ENCODE peak calls at places on chromosomes 2 and 18, in six cellular contexts. R is type B pancreatic cell, D is K562, E is sigmoid colon, V is ovary, K is body of pancreas. P is an unnamed sample.

GRCh38 chr2:64945973-64946736 is 43.0 kb upstream of the SLC1A4 start:
- DNase-seq in R (no peak), V (no peak), D (no peak), K (no peak), E (no peak), P (peak)

GRCh38 chr2:105873721-105874120 is 129.0 kb downstream of the NCK2 start:
- DNase-seq in E (no peak), D (peak), V (no peak), K (no peak), R (no peak), P (no peak)

GRCh38 chr2:228938629-228939028 is 332.5 kb downstream of the PID1 start:
- DNase-seq in E (no peak), D (no peak), R (no peak), K (no peak), V (no peak), P (peak)

GRCh38 chr2:145984541-145984940 is 1464.6 kb upstream of the ZEB2 start:
- DNase-seq in K (no peak), V (no peak), E (no peak), R (no peak), D (no peak), P (no peak)

GRCh38 chr2:45083175-45083574 is 73.9 kb upstream of the SIX2 start:
- DNase-seq in R (no peak), D (no peak), K (no peak), V (no peak), E (no peak), P (no peak)

GRCh38 chr2:207482630-207483029 is 47.1 kb upstream of the CREB1 start:
- DNase-seq in E (no peak), K (no peak), R (no peak), V (no peak), D (no peak), P (no peak)

GRCh38 chr2:98468621-98469236 is 24.1 kb downstream of the INPP4A start:
- DNase-seq in D (no peak), K (no peak), V (no peak), E (peak), R (no peak), P (no peak)

GRCh38 chr2:213544940-213545339 is 260.7 kb downstream of the SPAG16 start:
- DNase-seq in V (no peak), E (no peak), D (no peak), K (no peak), R (no peak), P (no peak)

GRCh38 chr2:41294331-41294730 is 753.5 kb upstream of the PKDCC start:
- DNase-seq in K (no peak), V (no peak), D (no peak), R (no peak), E (no peak), P (no peak)

GRCh38 chr2:176003958-176004357 is 1.9 kb upstream of the LNPK start:
- DNase-seq in E (no peak), K (no peak), D (no peak), R (no peak), V (no peak), P (no peak)

GRCh38 chr2:144516981-144517824 is 2.7 kb downstream of the ZEB2 start:
- DNase-seq in V (peak), D (peak), K (peak), R (no peak), E (peak), P (peak)

GRCh38 chr2:24881623-24882022 is 38.4 kb downstream of the ADCY3 start:
- DNase-seq in R (no peak), V (no peak), E (no peak), K (no peak), D (peak), P (no peak)

GRCh38 chr2:186098821-186099220 is 360.2 kb downstream of the FSIP2 start:
- DNase-seq in D (no peak), K (no peak), V (no peak), E (no peak), R (no peak), P (no peak)

GRCh38 chr2:170073288-170073687 is 104.7 kb upstream of the MYO3B start:
- DNase-seq in R (no peak), K (peak), D (no peak), V (peak), E (peak), P (no peak)

GRCh38 chr2:95289251-95289650 is 7.9 kb upstream of the KCNIP3 start:
- DNase-seq in R (no peak), V (no peak), E (no peak), K (no peak), D (no peak), P (no peak)

GRCh38 chr2:109162999-109163398 is 34.0 kb downstream of the SH3RF3 start:
- DNase-seq in V (no peak), K (no peak), E (no peak), D (no peak), R (no peak), P (no peak)

GRCh38 chr2:101162561-101163330 is 11.6 kb upstream of the TBC1D8 start:
- DNase-seq in D (no peak), V (no peak), K (no peak), R (no peak), E (no peak), P (no peak)

GRCh38 chr2:72015281-72015680 is 132.4 kb downstream of the CYP26B1 start:
- DNase-seq in R (no peak), V (no peak), E (no peak), D (no peak), K (no peak), P (no peak)

GRCh38 chr2:182616471-182617393 is 99.3 kb upstream of the DNAJC10 start:
- DNase-seq in V (no peak), E (no peak), D (no peak), K (no peak), R (no peak), P (peak)

GRCh38 chr18:8525692-8526091 is 83.5 kb upstream of the RAB12 start:
- DNase-seq in R (no peak), V (no peak), E (peak), D (no peak), K (no peak), P (no peak)

GRCh38 chr18:8522756-8523155 is 86.5 kb upstream of the RAB12 start:
- DNase-seq in K (no peak), D (no peak), R (no peak), V (no peak), E (no peak), P (no peak)

GRCh38 chr18:8529609-8530008 is 79.6 kb upstream of the RAB12 start:
- DNase-seq in R (no peak), V (no peak), D (no peak), E (no peak), K (no peak), P (no peak)

GRCh38 chr18:8526316-8526715 is 82.9 kb upstream of the RAB12 start:
- DNase-seq in D (no peak), V (no peak), K (no peak), R (no peak), E (peak), P (no peak)
- TF ChIP-seq CTCF in D (no peak), V (no peak), K (no peak), R (no peak), E (no peak), P (no peak)

GRCh38 chr2:42903821-42904575 is 111.6 kb upstream of the HAAO start:
- DNase-seq in V (no peak), R (no peak), D (no peak), E (no peak), K (no peak), P (no peak)

GRCh38 chr2:42904576-42904876 is 112.1 kb upstream of the HAAO start:
- DNase-seq in E (no peak), V (no peak), R (no peak), D (no peak), K (no peak), P (no peak)

GRCh38 chr2:42906115-42906556 is 113.8 kb upstream of the HAAO start:
- DNase-seq in V (no peak), D (no peak), K (no peak), R (no peak), E (peak), P (no peak)

GRCh38 chr2:42906557-42907380 is 114.4 kb upstream of the HAAO start:
- DNase-seq in V (peak), R (no peak), D (peak), E (peak), K (no peak), P (no peak)

GRCh38 chr2:42905341-42906114 is 113.1 kb upstream of the HAAO start:
- DNase-seq in K (no peak), V (no peak), E (peak), R (no peak), D (no peak), P (no peak)
- TF ChIP-seq CTCF in K (no peak), V (peak), E (peak), R (no peak), D (peak), P (peak)

DNA sequence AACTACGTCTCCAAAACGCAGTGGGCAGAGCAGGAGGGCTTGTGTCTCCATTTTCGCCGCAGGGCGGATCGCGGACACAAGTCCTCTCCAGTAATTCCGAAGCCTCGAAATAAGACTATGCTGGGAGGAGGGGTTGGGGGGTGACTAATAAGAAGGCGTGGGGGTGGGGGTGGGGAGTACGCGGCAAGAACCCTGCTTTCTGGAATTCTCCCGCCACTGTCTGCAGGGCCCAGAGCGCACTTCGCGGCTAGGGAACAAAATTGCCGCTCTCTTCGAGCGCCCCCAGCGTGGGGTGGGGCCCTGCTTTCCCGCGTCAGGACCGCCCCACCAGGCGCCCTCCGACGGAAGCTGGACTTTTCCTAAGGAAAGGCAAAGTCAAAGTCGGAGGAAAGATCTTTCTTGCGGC is 12.0 kb downstream of the NR4A2 start:
- DNase-seq in K (peak), V (peak), R (no peak), D (no peak), E (peak), P (no peak)
- TF ChIP-seq CTCF in K (no peak), V (no peak), R (peak), D (peak), E (no peak), P (no peak)

GRCh38 chr18:36412778-36413177 is 115.3 kb downstream of the FHOD3 start:
- DNase-seq in E (no peak), R (no peak), K (peak), V (no peak), D (no peak), P (no peak)
- TF ChIP-seq CTCF in E (no peak), R (peak), K (no peak), V (no peak), D (peak), P (peak)

GRCh38 chr2:11417946-11418585 is 47.9 kb downstream of the E2F6 start:
- DNase-seq in R (no peak), V (no peak), D (peak), K (no peak), E (no peak), P (peak)
- TF ChIP-seq CTCF in R (peak), V (no peak), D (peak), K (peak), E (no peak), P (peak)

GRCh38 chr18:34886162-34886561 is 155.1 kb upstream of the MAPRE2 start:
- DNase-seq in E (no peak), D (no peak), R (no peak), V (no peak), K (no peak), P (no peak)

GRCh38 chr18:34884456-34884855 is 156.8 kb upstream of the MAPRE2 start:
- DNase-seq in K (no peak), R (no peak), V (no peak), E (no peak), D (no peak), P (no peak)

GRCh38 chr18:34880403-34880802 is 160.8 kb upstream of the MAPRE2 start:
- DNase-seq in R (no peak), D (no peak), E (no peak), V (no peak), K (no peak), P (no peak)

DNA sequence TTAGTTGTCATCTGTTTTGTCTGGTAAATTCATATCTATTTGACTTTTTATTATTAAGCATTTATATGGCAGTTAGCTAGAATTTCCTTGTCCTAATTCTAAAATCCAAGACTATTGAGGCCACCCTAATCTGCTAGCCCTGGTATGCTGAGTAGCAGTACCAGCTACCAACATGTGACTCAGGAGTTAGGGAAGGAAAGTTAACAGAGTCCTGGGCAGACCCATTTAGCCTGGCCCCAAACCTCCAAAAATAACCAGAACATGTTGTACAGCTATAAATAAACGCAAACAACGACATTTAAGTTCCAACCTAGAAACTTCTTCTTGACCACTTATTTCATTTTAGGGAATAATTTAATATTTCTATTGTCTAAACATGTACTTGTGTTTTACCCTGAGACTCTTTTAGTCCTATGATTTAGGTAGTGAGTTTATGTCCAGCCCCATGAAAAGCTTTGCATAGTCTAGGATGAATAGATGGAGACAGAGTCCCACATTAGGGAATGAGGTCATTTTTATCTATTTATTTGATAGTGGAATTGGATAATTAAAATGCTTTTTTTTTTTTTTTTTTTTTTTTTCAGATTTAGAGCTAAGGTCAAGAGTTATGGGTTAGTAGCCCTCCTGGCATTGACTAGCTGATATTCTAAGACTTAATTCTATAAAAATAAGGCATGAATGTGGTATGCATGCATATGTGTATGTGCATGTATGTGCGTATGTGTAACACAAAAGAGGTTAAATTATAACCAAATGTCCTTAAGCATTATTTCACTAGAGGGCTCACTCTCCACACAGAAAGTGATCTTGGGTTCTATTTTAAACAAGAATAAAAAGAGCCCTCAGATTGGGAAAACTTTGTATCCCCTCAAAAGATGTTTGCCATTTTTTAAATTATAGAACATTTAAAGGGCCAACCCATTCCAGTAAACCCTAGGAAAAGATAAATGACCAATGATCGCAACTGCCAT is 160.0 kb upstream of the MAPRE2 start:
- DNase-seq in V (no peak), K (no peak), D (no peak), R (no peak), E (no peak), P (no peak)
- TF ChIP-seq CTCF in V (no peak), K (no peak), D (no peak), R (peak), E (no peak), P (peak)

GRCh38 chr2:46769809-46770208 is 145.8 kb downstream of the MCFD2 start:
- DNase-seq in D (no peak), E (no peak), R (no peak), K (no peak), V (no peak), P (no peak)
- TF ChIP-seq CTCF in D (no peak), E (no peak), R (peak), K (no peak), V (no peak), P (no peak)

DNA sequence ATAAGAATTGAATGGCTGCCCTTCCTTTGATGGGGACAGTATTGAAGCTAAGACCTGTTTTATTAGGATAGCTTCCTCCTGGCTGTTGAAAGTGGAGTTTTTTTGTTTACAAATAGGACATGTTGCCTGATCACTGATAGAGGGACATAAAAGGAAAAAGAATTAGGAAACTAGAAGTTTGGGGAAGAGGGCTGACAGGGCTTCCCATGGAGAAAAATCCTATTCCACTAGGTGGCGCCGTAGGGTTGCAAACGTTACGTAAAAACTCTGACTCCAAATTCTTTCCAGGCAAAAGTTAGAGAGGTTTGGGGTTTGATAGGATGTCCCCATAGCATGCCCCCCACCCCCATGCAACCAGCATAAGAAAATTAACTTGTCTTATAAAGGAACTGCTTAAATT is 11.1 kb upstream of the RBFA start:
- DNase-seq in D (peak), V (no peak), R (no peak), K (no peak), E (no peak), P (no peak)
- TF ChIP-seq CTCF in D (peak), V (no peak), R (peak), K (no peak), E (no peak), P (peak)

DNA sequence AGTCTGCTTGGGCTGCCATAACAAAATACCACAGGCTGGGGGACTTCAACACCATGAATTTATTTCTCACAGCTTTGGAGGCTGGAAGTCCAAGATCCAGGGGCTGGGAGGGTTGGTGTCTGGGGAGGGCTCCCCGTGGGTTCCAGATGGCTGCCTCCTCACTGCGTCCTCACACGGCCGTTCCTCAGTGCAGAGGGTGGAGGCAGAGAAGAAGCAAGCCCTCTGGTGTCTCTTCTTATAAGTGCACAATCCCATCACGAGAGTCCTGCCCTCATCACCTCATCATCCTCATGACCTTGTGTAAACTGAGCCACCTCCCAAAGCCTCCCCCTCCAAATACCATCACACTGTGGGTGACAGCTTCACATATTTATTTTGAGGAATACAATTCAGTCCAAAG is 26.3 kb downstream of the TMEM163 start:
- DNase-seq in R (no peak), K (no peak), E (no peak), D (no peak), V (no peak), P (no peak)
- TF ChIP-seq CTCF in R (no peak), K (no peak), E (no peak), D (peak), V (no peak), P (no peak)

P was measured in HFF-Myc.